ENCODE peak calls at places on chromosomes 3 and 15, in eight cellular contexts. L is ascending aorta, Q is tibial artery, F is cardiac muscle cell, G is K562, X is neural progenitor cell, J is GM23248, P is right atrium auricular region. N is an unnamed sample.

GRCh38 chr3:63029326-63029725 is 154.1 kb upstream of the CADPS start:
- DNase-seq in Q (no peak), P (no peak), J (no peak), F (no peak), X (no peak), G (no peak), L (no peak), N (no peak)

GRCh38 chr3:138348107-138348949 is at the start of gene MRAS:
- DNase-seq in F (peak; percentile 90), G (peak; percentile 73), P (peak; percentile 87), Q (peak; percentile 78), X (peak; percentile 93), J (peak; percentile 95), L (peak; percentile 28), N (peak; percentile 95)

GRCh38 chr3:35829499-35829898 is 190.2 kb downstream of the ARPP21 start:
- DNase-seq in Q (no peak), P (no peak), F (peak; percentile 37), X (no peak), J (no peak), G (no peak), L (no peak), N (peak; percentile 44)

GRCh38 chr3:112734171-112734570 is 93.2 kb upstream of the CCDC80 start:
- DNase-seq in L (no peak), Q (no peak), X (no peak), G (no peak), F (no peak), J (peak; percentile 60), P (no peak), N (no peak)

GRCh38 chr3:69838217-69838616 is 99.0 kb downstream of the MITF start:
- DNase-seq in G (no peak), Q (no peak), L (no peak), X (no peak), J (peak; percentile 94), F (peak; percentile 68), P (no peak), N (peak; percentile 84)

GRCh38 chr15:71237456-71238188 is 122.4 kb downstream of the THSD4 start:
- DNase-seq in F (peak; percentile 97), L (no peak), X (no peak), G (no peak), P (peak; percentile 79), J (peak; percentile 100), Q (no peak), N (peak; percentile 48)

GRCh38 chr15:31016446-31016915 is 25.1 kb upstream of the MTMR10 start:
- DNase-seq in Q (no peak), L (no peak), X (no peak), J (peak; percentile 60), G (no peak), F (peak; percentile 49), P (no peak), N (no peak)

GRCh38 chr3:123546133-123546755 is 38.6 kb downstream of the HACD2 start:
- DNase-seq in X (no peak), F (peak; percentile 38), Q (no peak), L (no peak), G (no peak), P (no peak), J (peak; percentile 58), N (peak; percentile 42)

GRCh38 chr15:85404156-85404921 is 23.9 kb downstream of the AKAP13 start:
- DNase-seq in P (no peak), G (no peak), Q (no peak), L (no peak), F (no peak), J (no peak), X (no peak), N (no peak)

GRCh38 chr15:88606437-88606794 is 14.7 kb upstream of the AEN start:
- DNase-seq in J (no peak), F (no peak), X (no peak), P (no peak), G (no peak), Q (no peak), L (no peak), N (no peak)

GRCh38 chr3:19885468-19885867 is 48.5 kb downstream of the EFHB start:
- DNase-seq in P (no peak), J (peak; percentile 71), L (no peak), F (peak; percentile 70), G (peak; percentile 64), X (peak; percentile 83), Q (no peak), N (peak; percentile 82)

GRCh38 chr3:103851793-103852192 is 1417.0 kb downstream of the ZPLD1 start:
- DNase-seq in Q (no peak), J (no peak), G (no peak), P (no peak), F (no peak), X (no peak), L (no peak), N (no peak)

DNA sequence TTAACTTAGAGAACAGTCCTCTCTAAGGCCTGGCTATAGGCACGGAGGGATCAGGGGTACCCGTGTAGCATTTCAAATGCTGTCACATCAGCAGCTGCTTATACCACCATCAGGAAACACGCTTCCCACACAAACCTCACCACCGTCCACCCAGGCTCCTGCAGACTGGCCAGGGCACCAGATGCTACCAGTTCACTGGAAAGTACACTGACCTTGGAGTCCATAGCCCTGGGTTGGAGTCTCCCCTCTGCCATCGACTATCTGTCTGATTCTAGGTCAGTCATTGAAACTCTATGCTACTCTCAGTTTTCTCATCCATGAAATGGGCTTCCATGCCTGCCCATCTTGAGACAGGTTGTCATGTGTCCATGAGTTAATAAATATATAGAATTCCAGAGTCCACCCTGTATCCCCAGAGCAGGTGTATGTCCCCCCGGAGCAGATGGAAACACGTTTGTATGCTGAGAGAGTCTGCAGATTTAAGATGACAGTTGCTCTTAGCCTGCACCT is 156.0 kb upstream of the SMAD3 start:
- DNase-seq in X (no peak), P (no peak), Q (no peak), F (no peak), L (no peak), G (no peak), J (no peak), N (no peak)
- H3K4me1 ChIP-seq in X (peaks cover 13% of the 10 kb centered on the region), P (no peaks in the 10 kb centered on the region), Q (peaks cover 13% of the 10 kb centered on the region), F (peaks cover under 1% of the 10 kb centered on the region), L (peaks cover 8% of the 10 kb centered on the region), G (no peaks in the 10 kb centered on the region), J (no peaks in the 10 kb centered on the region), N (peaks cover 14% of the 10 kb centered on the region)

GRCh38 chr15:90389513-90389912 is 1.5 kb downstream of the IQGAP1 start:
- DNase-seq in J (no peak), X (no peak), G (no peak), Q (no peak), P (no peak), F (no peak), L (no peak), N (no peak)

GRCh38 chr15:90393040-90393439 is 5.0 kb downstream of the IQGAP1 start:
- DNase-seq in F (no peak), L (no peak), P (no peak), J (no peak), Q (no peak), G (no peak), X (no peak), N (no peak)

GRCh38 chr15:90396321-90396720 is 8.3 kb downstream of the IQGAP1 start:
- DNase-seq in Q (no peak), L (no peak), J (no peak), F (no peak), G (no peak), P (no peak), X (no peak), N (no peak)

GRCh38 chr15:90394702-90395442 is 6.8 kb downstream of the IQGAP1 start:
- DNase-seq in P (no peak), J (no peak), G (no peak), L (no peak), Q (no peak), X (no peak), F (no peak), N (no peak)

GRCh38 chr15:90394074-90394473 is 6.0 kb downstream of the IQGAP1 start:
- DNase-seq in X (no peak), P (no peak), J (no peak), G (no peak), Q (no peak), F (no peak), L (no peak), N (no peak)
- H3K4me1 ChIP-seq in X (peaks cover 17% of the 10 kb centered on the region), P (no peaks in the 10 kb centered on the region), J (peaks cover 15% of the 10 kb centered on the region), G (peaks cover 2% of the 10 kb centered on the region), Q (peaks cover 62% of the 10 kb centered on the region), F (peaks cover 28% of the 10 kb centered on the region), L (peaks cover 20% of the 10 kb centered on the region), N (peaks cover 35% of the 10 kb centered on the region)

GRCh38 chr3:177928156-177928555 is 608.1 kb upstream of the KCNMB2 start:
- DNase-seq in L (no peak), Q (no peak), P (no peak), F (no peak), G (no peak), X (no peak), J (peak; percentile 82), N (peak; percentile 39)

GRCh38 chr3:177932346-177932745 is 603.9 kb upstream of the KCNMB2 start:
- DNase-seq in J (peak; percentile 33), Q (no peak), F (peak; percentile 20), P (no peak), L (no peak), X (no peak), G (no peak), N (no peak)

GRCh38 chr3:177930771-177931170 is 605.5 kb upstream of the KCNMB2 start:
- DNase-seq in P (no peak), Q (no peak), F (no peak), G (no peak), J (peak; percentile 28), L (no peak), X (no peak), N (no peak)

GRCh38 chr3:177931346-177931745 is 604.9 kb upstream of the KCNMB2 start:
- DNase-seq in X (no peak), L (no peak), J (peak; percentile 37), P (no peak), F (no peak), Q (no peak), G (no peak), N (no peak)

GRCh38 chr3:177929310-177929709 is 606.9 kb upstream of the KCNMB2 start:
- DNase-seq in Q (no peak), F (no peak), P (no peak), G (no peak), X (no peak), J (peak; percentile 46), L (no peak), N (no peak)
- H3K4me1 ChIP-seq in Q (peaks cover 19% of the 10 kb centered on the region), F (peaks cover 2% of the 10 kb centered on the region), P (no peaks in the 10 kb centered on the region), G (peaks cover 3% of the 10 kb centered on the region), X (peaks cover 8% of the 10 kb centered on the region), J (peaks cover 55% of the 10 kb centered on the region), L (peaks cover 4% of the 10 kb centered on the region), N (peaks cover 45% of the 10 kb centered on the region)

GRCh38 chr15:90165157-90165556 is 36.0 kb upstream of the SEMA4B start:
- DNase-seq in G (no peak), Q (no peak), F (no peak), L (no peak), J (no peak), P (no peak), X (no peak), N (no peak)

GRCh38 chr15:90159213-90159612 is 41.9 kb upstream of the SEMA4B start:
- DNase-seq in G (no peak), J (no peak), P (no peak), X (peak; percentile 62), L (no peak), F (no peak), Q (no peak), N (no peak)

GRCh38 chr15:90162956-90163355 is 38.2 kb upstream of the SEMA4B start:
- DNase-seq in P (no peak), X (no peak), L (no peak), Q (no peak), J (no peak), G (no peak), F (no peak), N (no peak)

GRCh38 chr15:90161946-90162345 is 39.2 kb upstream of the SEMA4B start:
- DNase-seq in G (no peak), Q (no peak), P (no peak), J (no peak), F (no peak), X (no peak), L (no peak), N (no peak)

GRCh38 chr15:90160781-90161727 is 40.1 kb upstream of the SEMA4B start:
- DNase-seq in X (no peak), P (no peak), Q (no peak), J (no peak), L (no peak), G (no peak), F (no peak), N (no peak)
- H3K4me1 ChIP-seq in X (peaks cover 8% of the 10 kb centered on the region), P (no peaks in the 10 kb centered on the region), Q (peaks cover 12% of the 10 kb centered on the region), J (peaks cover 17% of the 10 kb centered on the region), L (no peaks in the 10 kb centered on the region), G (peaks cover 44% of the 10 kb centered on the region), F (peaks cover 8% of the 10 kb centered on the region), N (peaks cover 27% of the 10 kb centered on the region)